ENCODE peak calls at places on chromosome 3, in four cellular contexts. C is right atrium auricular region, F is right cardiac atrium, E is heart left ventricle. I is an unnamed sample.

GRCh38 chr3:196493292-196493691 is 10.3 kb downstream of the RNF168 start:
- DNase-seq in E (no peak), C (no peak), F (no peak), I (no peak)

GRCh38 chr3:37608061-37608702 is 253.5 kb upstream of the CTDSPL start:
- DNase-seq in F (no peak), E (no peak), C (no peak), I (no peak)

GRCh38 chr3:149776170-149776569 is 16.2 kb downstream of the ANKUB1 start:
- DNase-seq in F (no peak), C (no peak), E (no peak), I (no peak)

GRCh38 chr3:74613566-74613965 is 893 bp downstream of the CNTN3 start:
- DNase-seq in E (no peak), F (peak; percentile 17), C (no peak), I (peak; percentile 29)

GRCh38 chr3:139302084-139302800 is 41.6 kb upstream of the MRPS22 start:
- DNase-seq in E (peak; percentile 39), C (peak; percentile 61), F (no peak), I (no peak)

GRCh38 chr3:923161-923910 is 169.5 kb upstream of the CNTN6 start:
- DNase-seq in C (no peak), E (no peak), F (no peak), I (no peak)

GRCh38 chr3:120144267-120144666 is 50.0 kb upstream of the GSK3B start:
- DNase-seq in E (no peak), C (no peak), F (no peak), I (no peak)

GRCh38 chr3:66442254-66443249 is 58.3 kb downstream of the LRIG1 start:
- DNase-seq in C (peak; percentile 74), F (peak; percentile 76), E (peak; percentile 83), I (peak; percentile 68)

GRCh38 chr3:16885948-16886683 is 1.4 kb downstream of the PLCL2 start:
- DNase-seq in F (no peak), E (no peak), C (no peak), I (no peak)

GRCh38 chr3:123489400-123490004 is 40.6 kb upstream of the ADCY5 start:
- DNase-seq in F (peak; percentile 84), C (peak; percentile 68), E (peak; percentile 78), I (peak; percentile 80)

GRCh38 chr3:40992023-40992422 is 207.3 kb upstream of the CTNNB1 start:
- DNase-seq in C (no peak), F (no peak), E (no peak), I (no peak)

GRCh38 chr3:123751478-123751877 is 132.7 kb downstream of the MYLK start:
- DNase-seq in F (no peak), C (no peak), E (no peak), I (no peak)

GRCh38 chr3:72907131-72907697 is 19.4 kb downstream of the GXYLT2 start:
- DNase-seq in C (peak; percentile 74), F (no peak), E (peak; percentile 53), I (no peak)

GRCh38 chr3:186826978-186827857 is 15.3 kb upstream of the ADIPOQ start:
- DNase-seq in F (peak; percentile 94), E (peak; percentile 79), C (no peak), I (peak; percentile 85)

GRCh38 chr3:13019243-13019701 is 54.0 kb downstream of the IQSEC1 start:
- DNase-seq in F (peak; percentile 90), E (peak; percentile 68), C (peak; percentile 76), I (peak; percentile 69)

GRCh38 chr3:5304789-5305680 is 117.5 kb downstream of the EDEM1 start:
- DNase-seq in E (peak; percentile 16), C (no peak), F (no peak), I (peak; percentile 59)

GRCh38 chr3:145798691-145799550 is 362.1 kb downstream of the PLOD2 start:
- DNase-seq in F (peak; percentile 29), E (no peak), C (no peak), I (no peak)

GRCh38 chr3:133854971-133855370 is 40.7 kb downstream of the RAB6B start:
- DNase-seq in C (no peak), F (no peak), E (no peak), I (no peak)

GRCh38 chr3:98778852-98779379 is 15.8 kb downstream of the ST3GAL6 start:
- DNase-seq in C (no peak), E (no peak), F (no peak), I (no peak)

GRCh38 chr3:149969945-149970715 is 565 bp downstream of the PFN2 start:
- DNase-seq in F (peak; percentile 89), C (peak; percentile 68), E (peak; percentile 80), I (peak; percentile 92)

GRCh38 chr3:129616713-129617112 is 10.2 kb upstream of the PLXND1 start:
- DNase-seq in C (no peak), E (peak; percentile 63), F (peak; percentile 50), I (no peak)

GRCh38 chr3:158920375-158920774 is 118.5 kb downstream of the MFSD1 start:
- DNase-seq in E (no peak), C (no peak), F (no peak), I (no peak)

GRCh38 chr3:29686889-29687592 is 406.2 kb downstream of the RBMS3 start:
- DNase-seq in F (no peak), E (no peak), C (no peak), I (no peak)

GRCh38 chr3:46409735-46410489 is 2.9 kb downstream of the CCRL2 start:
- DNase-seq in E (no peak), C (no peak), F (no peak), I (no peak)

GRCh38 chr3:40086890-40087884 is 222.3 kb upstream of the EIF1B start:
- DNase-seq in F (no peak), C (no peak), E (no peak), I (peak; percentile 50)

GRCh38 chr3:114624676-114625181 is 330.9 kb downstream of the TIGIT start:
- DNase-seq in C (peak; percentile 97), F (peak; percentile 96), E (peak; percentile 93), I (peak; percentile 83)

GRCh38 chr3:52606373-52607085 is 70.1 kb downstream of the UQCC5 start:
- DNase-seq in F (no peak), C (no peak), E (peak; percentile 25), I (no peak)

GRCh38 chr3:11377726-11378125 is 105.5 kb downstream of the ATG7 start:
- DNase-seq in E (no peak), C (no peak), F (no peak), I (no peak)

GRCh38 chr3:49199244-49199899 is 28.0 kb downstream of the KLHDC8B start:
- DNase-seq in E (peak; percentile 95), C (peak; percentile 96), F (peak; percentile 98), I (peak; percentile 71)

GRCh38 chr3:59914251-59914650 is 864.4 kb upstream of the CFAP20DC start:
- DNase-seq in C (no peak), F (no peak), E (no peak), I (peak; percentile 6)

GRCh38 chr3:184234224-184234623 is 4.8 kb downstream of the VWA5B2 start:
- DNase-seq in C (no peak), F (peak; percentile 61), E (peak; percentile 41), I (no peak)

GRCh38 chr3:142857056-142857455 is 31.8 kb downstream of the PCOLCE2 start:
- DNase-seq in F (peak; percentile 76), C (no peak), E (peak; percentile 61), I (peak; percentile 37)

GRCh38 chr3:37800022-37800493 is 61.6 kb upstream of the CTDSPL start:
- DNase-seq in C (no peak), F (no peak), E (no peak), I (no peak)

GRCh38 chr3:122890077-122890484 is 95.2 kb downstream of the SLC49A4 start:
- DNase-seq in E (peak; percentile 78), C (no peak), F (peak; percentile 80), I (peak; percentile 23)

GRCh38 chr3:146044046-146044445 is 116.9 kb downstream of the PLOD2 start:
- DNase-seq in E (no peak), F (no peak), C (no peak), I (no peak)

GRCh38 chr3:128497305-128498126 is 4.5 kb upstream of the GATA2 start:
- DNase-seq in C (no peak), E (peak; percentile 74), F (peak; percentile 90), I (peak; percentile 62)

GRCh38 chr3:194352631-194353290 is 1.6 kb upstream of the CPN2 start:
- DNase-seq in F (no peak), E (no peak), C (no peak), I (no peak)

GRCh38 chr3:194348354-194348753 is 2.8 kb downstream of the CPN2 start:
- DNase-seq in E (no peak), C (no peak), F (no peak), I (no peak)

GRCh38 chr3:194350726-194351071 is 429 bp downstream of the CPN2 start:
- DNase-seq in E (no peak), C (no peak), F (no peak), I (no peak)

GRCh38 chr3:194351952-194352536 is 916 bp upstream of the CPN2 start:
- DNase-seq in E (no peak), C (no peak), F (no peak), I (no peak)

GRCh38 chr3:194351080-194351672 is at the start of gene CPN2:
- DNase-seq in F (no peak), E (no peak), C (no peak), I (no peak)
- H3K4me3 ChIP-seq in F (no peak within 1 kb of the TSS), E (no peak within 1 kb of the TSS), C (no peak within 1 kb of the TSS), I (no peak within 1 kb of the TSS)

DNA sequence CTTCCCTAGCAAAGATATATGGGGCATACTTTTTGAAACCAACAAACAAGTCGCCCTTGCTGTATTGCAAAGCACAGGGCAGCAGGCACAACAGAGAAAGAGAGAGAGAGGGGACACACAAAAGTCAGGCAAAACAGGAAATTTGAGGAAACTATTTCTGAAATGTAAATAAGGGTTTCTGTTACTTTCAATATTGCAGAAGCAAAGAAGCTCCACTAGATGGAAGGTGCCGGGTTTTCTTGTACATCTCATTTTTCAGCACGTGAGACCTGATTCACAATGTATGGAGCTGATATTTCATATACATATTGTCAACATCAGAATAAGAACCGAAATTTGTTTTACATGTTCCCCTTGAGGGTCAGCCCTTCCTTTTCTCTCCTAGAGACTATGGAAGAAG is 127.4 kb downstream of the FOXP1 start:
- DNase-seq in E (no peak), F (no peak), C (no peak), I (no peak)
- H3K4me1 ChIP-seq in E (no peaks in the 10 kb centered on the region), F (peaks cover 2% of the 10 kb centered on the region), C (no peaks in the 10 kb centered on the region), I (peaks cover 23% of the 10 kb centered on the region)

GRCh38 chr3:43353393-43353792 is 67.1 kb downstream of the SNRK start:
- DNase-seq in F (no peak), C (no peak), E (no peak), I (no peak)

GRCh38 chr3:43348852-43349574 is 62.7 kb downstream of the SNRK start:
- DNase-seq in F (no peak), E (no peak), C (no peak), I (no peak)

GRCh38 chr3:43349759-43350158 is 63.4 kb downstream of the SNRK start:
- DNase-seq in E (no peak), C (no peak), F (no peak), I (no peak)

GRCh38 chr3:43353923-43354670 is 67.8 kb downstream of the SNRK start:
- DNase-seq in E (no peak), C (no peak), F (no peak), I (no peak)
- H3K4me3 ChIP-seq in E (no peak overlapping the region), C (no peak overlapping the region), F (no peak overlapping the region), I (no peak overlapping the region)

DNA sequence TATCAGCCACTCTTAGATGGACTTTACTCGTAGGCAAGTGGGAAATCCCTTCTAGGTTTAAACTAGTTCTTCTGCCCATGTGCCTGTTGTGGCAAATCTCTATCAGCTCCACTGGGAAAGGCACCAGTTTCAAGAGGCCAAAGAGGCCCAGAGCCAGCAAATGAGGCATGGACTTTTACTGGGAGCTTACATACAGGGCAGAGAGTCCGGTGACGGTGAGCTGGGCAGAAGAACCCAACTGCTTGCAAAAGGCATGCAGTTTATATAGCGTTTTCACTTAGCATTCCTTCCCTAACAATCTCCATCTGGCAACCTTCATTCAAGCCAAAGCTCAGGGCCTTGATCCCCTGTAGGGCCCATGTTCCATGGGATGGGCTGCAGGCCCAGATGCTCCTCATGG is 93.0 kb upstream of the C3orf80 start:
- DNase-seq in C (no peak), E (no peak), F (no peak), I (no peak)
- H3K4me1 ChIP-seq in C (no peaks in the 10 kb centered on the region), E (no peaks in the 10 kb centered on the region), F (no peaks in the 10 kb centered on the region), I (no peaks in the 10 kb centered on the region)

I was measured in mucosa of descending colon.